ENCODE peak calls at places on chromosomes 13 and 19, in six cellular contexts. L is AG04450; S is CD8-positive, alpha-beta memory T cell; U is GM12864; R is BJ; A is AG09309. M is an unnamed sample.
A peak's percentile ranks its signal among the peaks of the same experiment; 100 is the strongest.

GRCh38 chr19:55642153-55643002 is 1.1 kb upstream of the ZNF581 start:
- DNase-seq in A (no peak), U (no peak), S (no peak), L (no peak), R (no peak), M (no peak)

GRCh38 chr19:29248332-29248844 is 35.4 kb upstream of the UQCRFS1 start:
- DNase-seq in L (no peak), U (no peak), A (no peak), R (no peak), S (no peak), M (no peak)

GRCh38 chr13:109126973-109127615 is 497.7 kb downstream of the MYO16 start:
- DNase-seq in L (no peak), S (no peak), A (no peak), R (no peak), U (no peak), M (no peak)

GRCh38 chr19:2164020-2164988 is 571 bp downstream of the DOT1L start:
- DNase-seq in R (no peak), U (no peak), L (no peak), A (no peak), S (no peak), M (no peak)

GRCh38 chr19:47186337-47187022 is 44.5 kb downstream of the BBC3 start:
- DNase-seq in R (no peak), L (no peak), S (peak; percentile 55), U (peak; percentile 84), A (no peak), M (no peak)

GRCh38 chr13:59806801-59807200 is 356.9 kb downstream of the DIAPH3 start:
- DNase-seq in L (no peak), R (no peak), U (no peak), S (no peak), A (no peak), M (no peak)

GRCh38 chr19:15195381-15195964 is 5.3 kb downstream of the NOTCH3 start:
- DNase-seq in S (no peak), R (peak; percentile 4), U (no peak), L (no peak), A (peak; percentile 29), M (no peak)

GRCh38 chr19:44548736-44549135 is 19.3 kb upstream of the CEACAM20 start:
- DNase-seq in A (peak; percentile 3), L (no peak), S (no peak), U (no peak), R (no peak), M (peak; percentile 2)

GRCh38 chr19:917323-918151 is at the start of gene KISS1R:
- DNase-seq in A (no peak), U (no peak), S (no peak), R (no peak), L (no peak), M (no peak)

GRCh38 chr13:88263808-88264207 is 592.6 kb downstream of the SLITRK5 start:
- DNase-seq in A (no peak), R (no peak), L (no peak), U (no peak), S (no peak), M (no peak)

GRCh38 chr19:14381689-14382474 is 638 bp downstream of the ADGRE5 start:
- DNase-seq in L (no peak), U (no peak), A (no peak), R (peak; percentile 23), S (peak; percentile 72), M (no peak)

GRCh38 chr13:95564948-95565347 is 12.4 kb downstream of the CLDN10 start:
- DNase-seq in L (no peak), U (no peak), S (no peak), A (peak; percentile 48), R (peak; percentile 10), M (peak; percentile 31)

GRCh38 chr13:31044658-31045620 is 112.5 kb downstream of the TEX26 start:
- DNase-seq in S (no peak), L (no peak), U (no peak), R (no peak), A (no peak), M (no peak)

GRCh38 chr13:76759877-76760276 is 126.3 kb downstream of the KCTD12 start:
- DNase-seq in R (no peak), L (no peak), S (no peak), A (no peak), U (no peak), M (no peak)

GRCh38 chr19:4208385-4209094 is 20.8 kb upstream of the EBI3 start:
- DNase-seq in S (no peak), L (no peak), R (no peak), A (no peak), U (no peak), M (no peak)

GRCh38 chr19:47377801-47378200 is 28.7 kb downstream of the DHX34 start:
- DNase-seq in U (no peak), S (no peak), R (no peak), A (no peak), L (no peak), M (no peak)

GRCh38 chr13:22325761-22326160 is 654.9 kb downstream of the FGF9 start:
- DNase-seq in A (no peak), S (no peak), L (no peak), U (no peak), R (no peak), M (no peak)

GRCh38 chr19:31349160-31349881 is at the start of gene TSHZ3:
- DNase-seq in L (no peak), S (peak; percentile 21), R (no peak), U (no peak), A (peak; percentile 64), M (peak; percentile 62)

DNA sequence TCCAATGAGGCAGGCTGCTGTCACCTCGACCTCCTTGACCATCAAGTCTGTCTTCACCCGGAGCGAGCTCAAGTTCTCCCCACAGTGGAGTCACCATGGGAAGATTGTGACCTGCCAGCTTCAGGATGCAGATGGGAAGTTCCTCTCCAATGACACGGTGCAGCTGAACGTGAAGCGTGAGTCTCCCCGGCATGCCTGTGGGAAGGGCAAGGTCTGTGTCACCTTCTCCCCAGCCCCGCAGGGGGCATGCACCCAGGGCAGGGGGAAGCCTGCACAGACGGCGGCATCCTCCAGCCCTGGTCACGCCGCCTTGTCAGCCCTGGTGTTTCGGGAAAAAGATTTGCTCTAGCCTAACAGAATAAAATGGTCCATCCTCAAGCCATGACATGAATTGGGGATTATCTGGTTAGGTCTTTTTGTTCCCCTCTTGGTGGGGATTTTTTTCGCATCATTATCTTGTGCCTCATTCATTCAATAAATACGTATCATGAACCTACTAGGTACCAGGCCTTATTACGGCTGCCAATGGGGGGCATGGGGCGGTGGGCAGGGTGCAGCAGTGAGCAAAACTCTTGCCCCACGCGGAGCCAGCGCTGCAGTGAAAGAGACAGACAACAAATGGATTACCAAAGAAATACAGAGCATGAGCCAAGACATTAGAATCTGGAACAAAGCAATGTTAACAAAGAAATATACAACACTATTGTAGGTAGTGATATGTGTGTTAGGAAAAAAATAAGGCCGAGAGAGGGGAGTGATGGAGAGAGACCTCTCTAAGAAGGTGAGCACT is 7.4 kb downstream of the CD22 start:
- DNase-seq in L (no peak), R (no peak), A (no peak), U (no peak), S (no peak), M (no peak)
- H3K4me3 ChIP-seq in L (no peak overlapping the region), R (no peak overlapping the region), A (no peak overlapping the region), U (peak overlapping the region; percentile 11), S (no peak overlapping the region), M (no peak overlapping the region)

GRCh38 chr19:30269638-30270037 is 102.5 kb upstream of the ZNF536 start:
- DNase-seq in U (no peak), A (no peak), R (no peak), S (no peak), L (no peak), M (no peak)
- H3K4me3 ChIP-seq in U (no peak overlapping the region), A (no peak overlapping the region), R (no peak overlapping the region), S (no peak overlapping the region), L (no peak overlapping the region), M (no peak overlapping the region)

GRCh38 chr13:113533441-113533840 is 42.9 kb upstream of the DCUN1D2 start:
- DNase-seq in U (no peak), S (no peak), A (no peak), L (no peak), R (no peak), M (no peak)
- H3K4me3 ChIP-seq in U (no peak overlapping the region), S (no peak overlapping the region), A (no peak overlapping the region), L (no peak overlapping the region), R (no peak overlapping the region), M (no peak overlapping the region)

GRCh38 chr13:73142091-73142490 is 83.3 kb downstream of the KLF5 start:
- DNase-seq in S (no peak), R (no peak), U (no peak), A (no peak), L (no peak), M (no peak)
- H3K4me3 ChIP-seq in S (no peak overlapping the region), R (no peak overlapping the region), U (no peak overlapping the region), A (no peak overlapping the region), L (no peak overlapping the region), M (no peak overlapping the region)

DNA sequence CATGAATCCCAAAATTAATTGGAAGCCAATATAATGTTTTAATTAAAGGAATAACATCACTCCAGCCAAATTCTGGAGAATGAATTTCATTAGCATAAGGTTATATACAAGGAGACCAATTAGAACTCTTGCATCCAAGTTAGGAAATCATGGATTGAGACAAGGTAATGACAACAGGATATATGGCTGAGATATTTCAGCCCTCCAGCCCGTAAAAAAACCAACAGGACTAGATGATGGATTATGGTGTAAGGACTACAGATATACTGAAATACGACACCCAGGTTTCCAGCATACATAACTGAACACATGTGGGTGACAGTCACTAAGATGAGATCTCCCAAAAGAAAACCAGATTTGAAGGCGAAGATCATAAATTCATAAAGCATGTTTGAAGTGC is 56.5 kb downstream of the TSC22D1 start:
- DNase-seq in A (no peak), U (no peak), R (no peak), L (no peak), S (no peak), M (no peak)
- H3K4me3 ChIP-seq in A (no peak overlapping the region), U (no peak overlapping the region), R (no peak overlapping the region), L (no peak overlapping the region), S (no peak overlapping the region), M (no peak overlapping the region)

DNA sequence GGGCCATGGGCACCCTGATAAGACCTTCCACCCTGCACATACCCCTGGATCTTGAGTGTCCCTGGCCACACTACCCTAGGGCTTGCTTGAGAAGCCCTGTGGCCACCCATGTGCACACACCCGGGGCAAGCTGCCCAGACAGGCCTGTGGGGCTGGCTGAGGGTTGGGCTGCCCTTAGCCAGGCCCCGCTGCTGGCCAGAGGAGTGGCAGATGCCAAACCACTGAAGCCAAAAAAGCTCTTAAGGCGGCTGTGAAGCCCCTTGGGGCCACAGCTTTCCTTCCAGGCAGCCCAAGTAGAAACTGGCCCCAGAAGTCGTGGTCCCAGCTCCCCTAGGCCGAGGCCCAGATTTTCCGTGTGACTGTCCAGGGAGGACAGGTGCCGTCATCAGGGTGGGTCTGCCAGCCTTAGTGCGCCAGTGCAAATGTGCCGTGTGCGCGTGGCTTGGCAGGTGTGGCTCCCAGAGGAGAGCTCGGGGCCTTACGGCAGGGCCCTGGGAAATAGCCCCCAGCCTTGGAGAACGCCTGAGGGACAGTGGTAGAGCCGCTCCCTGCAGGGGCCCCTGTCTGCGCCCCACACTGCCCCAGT is 14.8 kb downstream of the CEBPG start:
- DNase-seq in L (no peak), S (no peak), R (no peak), A (no peak), U (no peak), M (no peak)
- H3K4me3 ChIP-seq in L (no peak overlapping the region), S (no peak overlapping the region), R (no peak overlapping the region), A (no peak overlapping the region), U (no peak overlapping the region), M (no peak overlapping the region)

DNA sequence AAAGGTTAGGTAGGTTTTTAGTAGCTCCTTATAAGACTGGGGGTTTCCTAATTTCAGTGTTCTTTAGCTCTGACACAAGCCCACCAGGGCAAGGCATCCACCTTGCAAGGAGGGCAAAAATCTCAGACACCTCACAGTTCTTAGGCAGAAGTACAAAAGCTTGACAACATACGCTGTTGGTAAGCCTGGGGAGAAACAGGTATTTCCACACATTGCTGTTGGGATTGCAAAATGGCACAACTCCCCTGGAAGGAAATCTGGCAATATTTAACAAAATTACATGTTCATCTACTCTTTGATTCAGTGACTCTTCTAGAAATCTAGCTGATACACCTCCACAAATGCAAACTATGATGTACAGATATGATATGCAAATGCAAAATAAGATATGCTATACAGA is 20.4 kb upstream of the PCCA start:
- DNase-seq in L (no peak), U (no peak), A (no peak), S (no peak), R (no peak), M (no peak)
- H3K4me3 ChIP-seq in L (no peak overlapping the region), U (no peak overlapping the region), A (no peak overlapping the region), S (no peak overlapping the region), R (no peak overlapping the region), M (no peak overlapping the region)

M was measured in skeletal muscle cell.